ENCODE peak calls at places on chromosomes 4 and X, in four cellular contexts. H is iPS DF 6.9, X is Kasumi-1, C is iPS-NIHi11. U is an unnamed sample.
A peak's percentile ranks its signal among the peaks of the same experiment; 100 is the strongest.

GRCh38 chrX:101986571-101986970 is 54.7 kb upstream of the ZMAT1 start:
- DNase-seq in H (no peak), X (peak; percentile 0), C (no peak), U (no peak)

GRCh38 chrX:39772057-39772832 is 325.5 kb downstream of the BCOR start:
- DNase-seq in H (peak; percentile 47), X (peak; percentile 87), C (peak; percentile 57), U (peak; percentile 74)

GRCh38 chr4:55758570-55758969 is 61.0 kb upstream of the EXOC1L start:
- DNase-seq in H (no peak), X (no peak), C (no peak), U (peak; percentile 7)

GRCh38 chrX:71128915-71129765 is 10.7 kb downstream of the MED12 start:
- DNase-seq in H (no peak), X (peak; percentile 50), C (peak; percentile 64), U (peak; percentile 54)

GRCh38 chrX:118717703-118718391 is 9.6 kb upstream of the IL13RA1 start:
- DNase-seq in H (no peak), X (peak; percentile 21), C (no peak), U (no peak)

GRCh38 chrX:134144231-134144630 is 92.8 kb upstream of the CCDC160 start:
- DNase-seq in H (no peak), X (peak; percentile 26), C (no peak), U (no peak)

GRCh38 chr4:38842998-38843397 is 13.6 kb downstream of the TLR6 start:
- DNase-seq in H (no peak), X (no peak), C (no peak), U (no peak)

GRCh38 chr4:189090174-189090814 is 850.4 kb upstream of the FRG1 start:
- DNase-seq in H (peak; percentile 45), X (peak; percentile 58), C (peak; percentile 72), U (peak; percentile 3)

GRCh38 chrX:24169211-24169610 is 19.7 kb downstream of the ZFX start:
- DNase-seq in H (no peak), X (no peak), C (no peak), U (no peak)

GRCh38 chrX:118677318-118677717 is 50.1 kb upstream of the IL13RA1 start:
- DNase-seq in H (no peak), X (no peak), C (no peak), U (no peak)

GRCh38 chrX:13432376-13432775 is 112.5 kb upstream of the ATXN3L start:
- DNase-seq in H (no peak), X (no peak), C (no peak), U (peak; percentile 94)

GRCh38 chr4:185384877-185385465 is 10.8 kb downstream of the LRP2BP start:
- DNase-seq in H (no peak), X (no peak), C (no peak), U (no peak)

GRCh38 chrX:86121916-86122315 is 26.3 kb upstream of the DACH2 start:
- DNase-seq in H (no peak), X (no peak), C (no peak), U (no peak)

GRCh38 chr4:38699112-38699511 is 35.1 kb downstream of the KLF3 start:
- DNase-seq in H (no peak), X (no peak), C (no peak), U (no peak)

GRCh38 chr4:108008721-108009120 is 19.0 kb downstream of the HADH start:
- DNase-seq in H (no peak), X (no peak), C (no peak), U (no peak)

GRCh38 chrX:136525738-136526606 is 6.0 kb upstream of the VGLL1 start:
- DNase-seq in H (no peak), X (peak; percentile 50), C (no peak), U (peak; percentile 75)

U was measured in amniotic epithelial cell.